ENCODE peak calls at places on chromosome 17, in four cellular contexts. F, R, V and M are unnamed samples.
A peak's percentile ranks its signal among the peaks of the same experiment; 100 is the strongest.

GRCh38 chr17:30530346-30531025 is 53.3 kb downstream of the GOSR1 start:
- DNase-seq in F (no peak), R (no peak), V (no peak), M (no peak)

GRCh38 chr17:45430738-45431530 is 1.7 kb downstream of the ARHGAP27 start:
- DNase-seq in F (no peak), R (peak; percentile 88), V (no peak), M (no peak)

GRCh38 chr17:57874434-57875108 is 24.7 kb upstream of the MRPS23 start:
- DNase-seq in F (peak; percentile 84), R (peak; percentile 49), V (peak; percentile 72), M (no peak)

GRCh38 chr17:39229274-39229913 is 3.6 kb upstream of the STAC2 start:
- DNase-seq in F (no peak), R (no peak), V (no peak), M (no peak)

GRCh38 chr17:44598932-44599297 is 41.6 kb downstream of the FZD2 start:
- DNase-seq in F (no peak), R (no peak), V (no peak), M (no peak)

GRCh38 chr17:67390646-67391480 is 13.8 kb downstream of the PITPNC1 start:
- DNase-seq in F (no peak), R (peak; percentile 41), V (no peak), M (peak; percentile 69)

GRCh38 chr17:21313320-21313719 is 28.8 kb downstream of the MAP2K3 start:
- DNase-seq in F (no peak), R (no peak), V (no peak), M (no peak)

GRCh38 chr17:1217030-1217429 is 37.2 kb upstream of the ABR start:
- DNase-seq in F (no peak), R (no peak), V (no peak), M (no peak)

GRCh38 chr17:37239690-37240344 is 136.0 kb upstream of the C17orf78 start:
- DNase-seq in F (peak; percentile 33), R (no peak), V (no peak), M (no peak)

GRCh38 chr17:48030531-48030930 is 7.1 kb downstream of the COPZ2 start:
- DNase-seq in F (no peak), R (no peak), V (no peak), M (no peak)

GRCh38 chr17:50214986-50215730 is 13.7 kb upstream of the COL1A1 start:
- DNase-seq in F (no peak), R (no peak), V (no peak), M (no peak)

GRCh38 chr17:78355045-78355641 is 4.7 kb downstream of the SOCS3 start:
- DNase-seq in F (no peak), R (no peak), V (no peak), M (no peak)

GRCh38 chr17:2929881-2930533 is 133.4 kb downstream of the OR1D5 start:
- DNase-seq in F (peak; percentile 85), R (peak; percentile 60), V (no peak), M (peak; percentile 62)

GRCh38 chr17:77425791-77426641 is 285.2 kb downstream of the SEC14L1 start:
- DNase-seq in F (peak; percentile 54), R (peak; percentile 76), V (no peak), M (peak; percentile 74)

GRCh38 chr17:44758414-44759095 is at the start of gene ADAM11:
- DNase-seq in F (peak; percentile 91), R (no peak), V (no peak), M (peak; percentile 20)

GRCh38 chr17:11644265-11645212 is 46.3 kb downstream of the DNAH9 start:
- DNase-seq in F (peak; percentile 70), R (peak; percentile 71), V (peak; percentile 23), M (peak; percentile 26)

GRCh38 chr17:29111816-29112499 is 68.2 kb downstream of the MYO18A start:
- DNase-seq in F (peak; percentile 82), R (peak; percentile 68), V (peak; percentile 81), M (peak; percentile 64)

GRCh38 chr17:60971515-60972369 is 294.1 kb downstream of the BCAS3 start:
- DNase-seq in F (peak; percentile 71), R (peak; percentile 28), V (no peak), M (peak; percentile 16)

DNA sequence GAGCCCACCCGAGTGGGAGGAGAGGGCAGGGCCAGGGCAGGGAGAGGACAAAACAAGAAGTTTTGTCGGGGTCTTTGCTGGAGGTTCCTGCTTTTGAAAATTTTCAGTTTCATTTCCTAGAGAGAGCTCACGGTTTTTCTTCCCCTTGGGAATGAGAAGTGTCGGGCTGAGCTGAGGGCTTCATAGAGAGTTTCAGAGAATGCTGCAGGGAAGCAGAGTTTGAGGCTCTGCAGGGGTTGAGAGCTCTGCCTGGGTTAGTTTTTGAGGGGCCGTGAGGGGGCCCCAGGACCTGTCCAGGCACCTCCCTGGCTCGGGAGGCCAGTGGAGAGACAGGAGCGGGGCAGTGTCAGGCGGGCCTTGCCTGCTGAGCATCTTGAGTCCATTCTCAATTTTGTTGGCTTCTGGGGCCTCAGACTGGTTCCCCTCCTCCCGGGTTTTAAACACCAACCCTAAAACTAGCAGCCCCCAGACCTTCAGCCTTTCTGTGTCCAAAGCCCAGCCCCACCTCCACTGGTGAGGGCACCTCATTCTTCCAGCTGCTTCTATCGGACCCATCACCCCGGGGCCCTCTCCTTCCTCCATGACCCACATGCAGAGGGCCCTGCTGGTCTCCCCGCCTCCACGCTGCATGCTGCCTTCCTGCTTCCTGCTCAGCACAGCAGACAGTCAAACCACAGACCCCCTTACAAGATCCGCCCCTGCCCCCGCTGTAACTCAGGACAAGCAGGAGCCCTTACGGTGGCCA is 3.6 kb downstream of the RNF213 start:
- DNase-seq in F (no peak), R (peak; percentile 55), V (no peak), M (peak; percentile 85)
- H3K4me1 ChIP-seq in F (peaks cover 34% of the 10 kb centered on the region), R (peaks cover 37% of the 10 kb centered on the region), V (peaks cover 47% of the 10 kb centered on the region), M (peaks cover 69% of the 10 kb centered on the region)

DNA sequence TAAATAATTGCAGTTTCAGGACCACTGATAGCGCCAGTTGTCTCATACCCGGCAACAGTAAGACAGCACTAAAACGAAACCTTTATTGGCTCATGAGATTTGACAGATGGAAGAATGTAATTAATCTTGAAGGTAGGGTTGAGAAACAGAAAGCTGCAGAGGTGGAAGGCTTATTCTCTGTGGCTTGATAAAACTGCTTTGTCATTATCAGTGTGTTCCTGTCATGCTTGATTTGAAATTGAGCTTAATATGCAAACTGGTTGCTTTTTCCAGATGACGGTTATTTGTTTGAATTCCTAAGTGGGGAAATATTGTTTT is 1.3 kb downstream of the ATP6V0A1 start:
- DNase-seq in F (peak; percentile 32), R (no peak), V (no peak), M (no peak)
- H3K27ac ChIP-seq in F (peak overlapping the region; percentile 70), R (peak overlapping the region; percentile 94), V (peak overlapping the region; percentile 94), M (no peak overlapping the region)

DNA sequence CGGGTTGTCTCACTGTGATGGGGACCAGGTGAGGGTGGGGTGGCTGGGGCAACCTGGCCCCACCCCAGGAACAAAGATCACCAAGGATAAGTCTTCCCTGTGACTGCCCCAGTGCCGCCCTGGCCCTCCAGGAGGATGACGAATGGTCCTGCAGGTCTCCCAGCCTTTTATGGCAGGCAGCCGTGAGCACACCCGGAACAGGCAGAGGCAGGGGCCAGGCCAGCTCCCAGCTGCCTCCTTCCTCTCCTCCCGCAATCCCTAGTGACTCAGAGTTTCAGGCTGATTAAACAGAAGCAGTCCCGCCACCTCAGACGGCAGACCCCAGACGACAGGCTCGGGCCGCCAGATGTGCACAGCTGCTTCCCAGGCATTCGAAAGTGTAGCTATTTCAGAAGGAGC is 13.3 kb downstream of the JUP start:
- DNase-seq in F (peak; percentile 71), R (peak; percentile 93), V (peak; percentile 74), M (no peak)
- H3K4me1 ChIP-seq in F (peaks cover 12% of the 10 kb centered on the region), R (peaks cover 69% of the 10 kb centered on the region), V (peaks cover 64% of the 10 kb centered on the region), M (no peaks in the 10 kb centered on the region)

DNA sequence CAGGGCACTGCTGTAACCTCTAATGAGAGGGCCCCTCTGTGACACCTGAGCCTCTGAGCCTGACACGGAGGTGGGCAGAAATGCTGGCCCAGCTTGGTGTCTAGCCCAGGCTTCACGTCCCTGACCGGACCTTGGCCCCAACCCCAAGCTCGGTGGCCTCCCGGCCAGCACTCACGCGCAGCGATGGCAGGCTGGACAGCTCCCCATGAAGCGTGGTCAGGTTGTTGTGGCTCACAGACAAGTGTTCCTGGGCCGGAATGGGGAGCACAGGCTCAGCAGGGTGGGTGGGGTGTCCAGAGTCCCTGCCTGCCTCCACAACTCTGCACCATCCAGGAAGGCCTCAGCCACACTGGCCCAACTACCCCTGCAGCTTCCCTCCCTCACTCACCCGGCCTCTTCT is 2.2 kb downstream of the FLII start:
- DNase-seq in F (no peak), R (no peak), V (no peak), M (no peak)
- H3K27ac ChIP-seq in F (no peak overlapping the region), R (no peak overlapping the region), V (no peak overlapping the region), M (no peak overlapping the region)

DNA sequence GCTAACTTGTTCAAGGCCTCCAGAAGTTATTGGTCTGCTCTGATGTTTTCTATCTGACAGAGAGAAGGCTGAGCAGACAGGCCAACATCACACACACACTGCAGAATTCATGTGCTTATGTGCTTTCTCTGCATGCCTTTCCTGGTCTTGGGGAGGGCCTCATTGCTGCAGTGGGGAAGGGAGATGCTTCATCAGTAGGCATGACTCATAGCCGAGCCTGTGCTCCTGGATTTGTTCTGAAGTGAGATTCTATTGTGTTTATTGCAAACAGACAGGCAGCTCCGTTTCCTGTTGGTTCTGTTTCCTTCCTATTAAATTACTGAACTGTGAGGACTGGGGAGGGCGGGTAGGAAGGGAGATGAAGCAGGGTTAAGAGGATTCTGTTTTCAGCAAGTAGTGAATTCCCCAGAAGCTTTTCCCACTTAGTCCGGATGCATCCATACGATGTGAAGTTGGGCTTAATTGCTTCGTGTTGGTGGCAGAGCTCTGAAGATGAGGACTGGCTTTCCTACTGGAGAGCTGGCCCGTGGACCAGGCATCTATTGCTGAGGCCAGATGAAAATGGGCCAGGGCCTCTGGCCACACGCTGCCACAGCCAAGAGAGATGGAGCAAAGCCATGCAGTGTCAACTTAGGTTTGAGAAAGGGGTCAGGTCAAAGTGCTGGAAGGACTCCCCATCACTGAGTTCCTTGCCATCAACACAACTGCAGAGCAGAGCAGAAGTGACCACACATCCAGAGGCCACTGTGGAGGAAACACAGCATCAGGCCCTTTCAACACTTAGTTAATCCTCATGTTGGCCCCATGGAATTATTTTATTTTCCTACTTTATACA is 179.3 kb downstream of the UTP18 start:
- DNase-seq in F (no peak), R (no peak), V (no peak), M (no peak)
- H3K4me1 ChIP-seq in F (no peaks in the 10 kb centered on the region), R (no peaks in the 10 kb centered on the region), V (no peaks in the 10 kb centered on the region), M (no peaks in the 10 kb centered on the region)

DNA sequence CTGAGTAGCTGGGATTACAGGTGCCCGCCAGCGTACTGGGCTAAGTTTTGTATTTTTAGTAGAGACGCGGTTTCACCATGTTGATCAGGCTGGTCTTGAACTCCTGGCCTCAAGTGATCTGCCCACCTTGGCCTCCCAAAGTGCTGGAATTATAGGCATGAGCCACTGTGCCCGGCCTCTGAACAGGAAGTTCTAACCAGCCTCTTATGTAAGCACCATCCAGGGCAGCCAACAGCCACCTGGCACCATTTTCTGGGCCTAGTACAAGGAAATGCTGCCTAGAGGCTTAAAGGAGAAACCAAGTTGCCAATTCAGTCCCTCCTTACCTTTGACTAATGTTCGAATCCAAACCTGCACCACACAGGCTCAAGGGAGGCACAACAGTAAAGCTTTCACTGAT is 8.5 kb upstream of the SLC39A11 start:
- DNase-seq in F (no peak), R (no peak), V (no peak), M (no peak)
- H3K27ac ChIP-seq in F (no peak overlapping the region), R (no peak overlapping the region), V (no peak overlapping the region), M (no peak overlapping the region)

DNA sequence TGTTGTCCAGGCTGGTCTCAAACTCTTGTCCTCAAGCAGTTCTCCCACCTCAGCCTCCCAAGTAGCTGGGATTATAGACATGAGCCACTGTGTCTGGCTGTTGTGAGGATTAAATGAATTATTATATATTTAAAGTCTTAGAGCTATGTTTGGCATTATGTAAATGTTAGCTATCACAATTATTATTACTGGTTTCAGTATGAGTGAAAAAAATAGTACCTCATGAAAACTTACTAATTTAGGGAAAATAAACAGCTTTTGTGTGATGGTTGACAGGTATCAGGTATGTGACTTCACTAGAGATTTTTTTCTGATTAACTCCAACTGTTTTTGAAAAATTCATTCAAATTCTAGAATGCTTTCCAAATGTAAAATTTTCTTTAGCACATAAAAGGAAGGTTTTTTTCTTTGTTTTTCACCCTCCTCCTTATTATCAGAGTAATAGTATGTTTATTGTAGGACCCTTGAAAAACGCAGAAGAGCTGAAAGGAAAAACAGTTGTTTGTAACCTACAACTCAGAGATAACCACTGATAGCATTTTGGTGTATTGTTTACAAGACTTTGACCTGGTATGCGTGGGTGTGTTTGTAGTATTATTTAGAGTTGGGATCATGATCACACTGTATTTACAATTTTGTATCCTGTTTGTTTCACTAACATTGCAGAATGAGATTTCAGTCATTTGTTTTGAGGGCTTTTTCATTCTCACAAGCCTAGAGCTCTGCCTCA is 13.2 kb downstream of the NLK start:
- DNase-seq in F (no peak), R (no peak), V (no peak), M (no peak)
- H3K4me1 ChIP-seq in F (peaks cover 13% of the 10 kb centered on the region), R (peaks cover 17% of the 10 kb centered on the region), V (peaks cover 53% of the 10 kb centered on the region), M (no peaks in the 10 kb centered on the region)